ENCODE peak calls at places on chromosomes 2 and 18, in four cellular contexts. Y is G401; C is naive thymus-derived CD8-positive, alpha-beta T cell; L is stomach. N is an unnamed sample.

GRCh38 chr2:231099918-231100317 is 24.9 kb downstream of the HTR2B start:
- DNase-seq in Y (no peak), C (no peak), L (no peak), N (no peak)

GRCh38 chr18:5456577-5457466 is 87.0 kb downstream of the EPB41L3 start:
- DNase-seq in Y (peak), C (no peak), L (no peak), N (no peak)

GRCh38 chr2:98509542-98510321 is 65.1 kb downstream of the INPP4A start:
- DNase-seq in Y (no peak), C (no peak), L (no peak), N (no peak)

GRCh38 chr18:46502444-46502843 is 154.6 kb downstream of the LOXHD1 start:
- DNase-seq in Y (no peak), C (no peak), L (no peak), N (no peak)

GRCh38 chr2:138432971-138433370 is 68.6 kb upstream of the SPOPL start:
- DNase-seq in Y (no peak), C (no peak), L (no peak), N (no peak)

GRCh38 chr2:10007440-10007839 is 35.9 kb upstream of the KLF11 start:
- DNase-seq in Y (no peak), C (no peak), L (no peak), N (no peak)

GRCh38 chr2:72781500-72781899 is 44.3 kb downstream of the EXOC6B start:
- DNase-seq in Y (peak), C (no peak), L (no peak), N (no peak)

GRCh38 chr18:63544017-63544416 is 1.8 kb downstream of the SERPINB12 start:
- DNase-seq in Y (no peak), C (no peak), L (no peak), N (no peak)

GRCh38 chr2:139177041-139177440 is 396.9 kb upstream of the NXPH2 start:
- DNase-seq in Y (no peak), C (no peak), L (no peak), N (peak)

N was measured in COR-L47.